ENCODE peak calls at places on chromosomes 12 and 14, in four cellular contexts. C is pulmonary artery endothelial cell, H is D341Med, N is COLO829. A is an unnamed sample.

GRCh38 chr14:76920572-76921175 is 94.5 kb downstream of the LRRC74A start:
- DNase-seq in C (no peak), H (peak; percentile 83), N (no peak), A (peak; percentile 56)

GRCh38 chr12:14769462-14769836 is 33.8 kb downstream of the WBP11 start:
- DNase-seq in C (no peak), H (peak; percentile 66), N (no peak), A (no peak)

GRCh38 chr12:4366090-4366489 is 13.4 kb downstream of the FGF23 start:
- DNase-seq in C (no peak), H (no peak), N (no peak), A (no peak)

GRCh38 chr14:74575507-74575906 is 36.5 kb downstream of the LTBP2 start:
- DNase-seq in C (no peak), H (no peak), N (no peak), A (no peak)

GRCh38 chr14:23573384-23573783 is 5.2 kb downstream of the JPH4 start:
- DNase-seq in C (no peak), H (peak; percentile 18), N (no peak), A (peak; percentile 69)

GRCh38 chr12:110590806-110591326 is 7.7 kb upstream of the PPTC7 start:
- DNase-seq in C (no peak), H (no peak), N (no peak), A (no peak)

GRCh38 chr14:69850086-69850735 is 29.0 kb upstream of the SMOC1 start:
- DNase-seq in C (no peak), H (peak; percentile 17), N (no peak), A (peak; percentile 39)

GRCh38 chr14:54003064-54003463 is 46.4 kb upstream of the BMP4 start:
- DNase-seq in C (no peak), H (no peak), N (no peak), A (no peak)

GRCh38 chr12:59620326-59620725 is 24.5 kb downstream of the SLC16A7 start:
- DNase-seq in C (no peak), H (no peak), N (no peak), A (no peak)

GRCh38 chr12:3061129-3061857 is 15.9 kb upstream of the TSPAN9 start:
- DNase-seq in C (no peak), H (no peak), N (no peak), A (no peak)

GRCh38 chr12:59066445-59066844 is 146.1 kb upstream of the LRIG3 start:
- DNase-seq in C (no peak), H (no peak), N (no peak), A (no peak)

GRCh38 chr14:88181072-88181471 is 142.0 kb downstream of the KCNK10 start:
- DNase-seq in C (no peak), H (no peak), N (no peak), A (no peak)

GRCh38 chr14:29927596-29928341 is at the start of gene PRKD1:
- DNase-seq in C (peak; percentile 15), H (peak; percentile 79), N (peak; percentile 54), A (peak; percentile 23)

GRCh38 chr14:92719421-92719820 is 29.0 kb downstream of the LGMN start:
- DNase-seq in C (no peak), H (no peak), N (no peak), A (no peak)

GRCh38 chr14:70278281-70278680 is 81.2 kb downstream of the COX16 start:
- DNase-seq in C (no peak), H (no peak), N (no peak), A (no peak)

GRCh38 chr14:81710232-81710845 is 176.7 kb upstream of the SEL1L start:
- DNase-seq in C (no peak), H (peak; percentile 50), N (peak; percentile 16), A (peak; percentile 42)

GRCh38 chr12:104671407-104672095 is 214.8 kb downstream of the CHST11 start:
- DNase-seq in C (peak; percentile 80), H (no peak), N (peak; percentile 82), A (peak; percentile 50)

GRCh38 chr12:106584104-106585064 is 1.6 kb downstream of the RFX4 start:
- DNase-seq in C (no peak), H (peak; percentile 62), N (no peak), A (no peak)

GRCh38 chr14:103020271-103020910 is 37.0 kb downstream of the CDC42BPB start:
- DNase-seq in C (no peak), H (no peak), N (no peak), A (no peak)

GRCh38 chr12:53931844-53932581 is 6.6 kb upstream of the HOXC13 start:
- DNase-seq in C (no peak), H (no peak), N (no peak), A (no peak)

GRCh38 chr14:94679941-94680340 is 67.8 kb downstream of the SERPINA3 start:
- DNase-seq in C (no peak), H (no peak), N (no peak), A (no peak)

GRCh38 chr12:85092814-85093370 is 56.7 kb downstream of the LRRIQ1 start:
- DNase-seq in C (no peak), H (no peak), N (peak; percentile 71), A (no peak)

GRCh38 chr12:132163911-132164288 is 19.6 kb downstream of the NOC4L start:
- DNase-seq in C (no peak), H (no peak), N (no peak), A (no peak)

GRCh38 chr14:37583358-37584210 is 11.5 kb downstream of the FOXA1 start:
- DNase-seq in C (no peak), H (peak; percentile 59), N (no peak), A (peak; percentile 71)

GRCh38 chr12:15323530-15323929 is 1.2 kb downstream of the PTPRO start:
- DNase-seq in C (no peak), H (no peak), N (no peak), A (no peak)

GRCh38 chr14:24818054-24818822 is 184.2 kb upstream of the GZMB start:
- DNase-seq in C (no peak), H (no peak), N (no peak), A (no peak)

GRCh38 chr12:57031228-57031670 is 14.9 kb upstream of the TAC3 start:
- DNase-seq in C (no peak), H (no peak), N (no peak), A (peak; percentile 88)

GRCh38 chr12:19428261-19428660 is 11.0 kb upstream of the AEBP2 start:
- DNase-seq in C (no peak), H (no peak), N (no peak), A (no peak)

GRCh38 chr12:126193190-126193589 is 1128.0 kb downstream of the AACS start:
- DNase-seq in C (no peak), H (no peak), N (no peak), A (no peak)

GRCh38 chr12:66036317-66036716 is 94.2 kb downstream of the LLPH start:
- DNase-seq in C (peak; percentile 36), H (peak; percentile 30), N (peak; percentile 6), A (no peak)

GRCh38 chr12:120119395-120119973 is 2.9 kb upstream of the RAB35 start:
- DNase-seq in C (no peak), H (no peak), N (peak; percentile 14), A (no peak)

GRCh38 chr12:42483534-42483857 is 106.0 kb downstream of the PRICKLE1 start:
- DNase-seq in C (no peak), H (no peak), N (no peak), A (no peak)

GRCh38 chr12:90027889-90028570 is 319.4 kb upstream of the ATP2B1 start:
- DNase-seq in C (no peak), H (no peak), N (no peak), A (no peak)

GRCh38 chr12:102799229-102799628 is 117.8 kb downstream of the PAH start:
- DNase-seq in C (no peak), H (no peak), N (no peak), A (no peak)

A was measured in DMS153.